ENCODE peak calls at places on chromosomes 5 and 9, in seven cellular contexts. One of them, this sample, is unnamed.

GRCh38 chr9:16180546-16180945 is 627.7 kb downstream of the CCDC171 start:
- DNase-seq in lower lobe of right lung: no peak
- DNase-seq in left ventricle myocardium inferior: no peak
- DNase-seq in IMR-90: peak
- DNase-seq in glutamatergic neuron: no peak
- DNase-seq in lung: no peak
- DNase-seq in fibroblast of pulmonary artery: peak
- DNase-seq in this sample: no peak

GRCh38 chr9:69945671-69946141 is 97.9 kb upstream of the MAMDC2 start:
- DNase-seq in lower lobe of right lung: peak
- DNase-seq in left ventricle myocardium inferior: peak
- DNase-seq in IMR-90: peak
- DNase-seq in glutamatergic neuron: no peak
- DNase-seq in lung: peak
- DNase-seq in fibroblast of pulmonary artery: peak
- DNase-seq in this sample: no peak

GRCh38 chr5:135489466-135490244 is 37.5 kb upstream of the TIFAB start:
- DNase-seq in lower lobe of right lung: no peak
- DNase-seq in left ventricle myocardium inferior: no peak
- DNase-seq in IMR-90: no peak
- DNase-seq in glutamatergic neuron: peak
- DNase-seq in lung: no peak
- DNase-seq in fibroblast of pulmonary artery: no peak
- DNase-seq in this sample: no peak

GRCh38 chr9:92147854-92148184 is 32.6 kb upstream of the SPTLC1 start:
- DNase-seq in lower lobe of right lung: no peak
- DNase-seq in left ventricle myocardium inferior: no peak
- DNase-seq in IMR-90: no peak
- DNase-seq in glutamatergic neuron: no peak
- DNase-seq in lung: no peak
- DNase-seq in fibroblast of pulmonary artery: peak
- DNase-seq in this sample: no peak

GRCh38 chr5:173793677-173794570 is 94.2 kb upstream of the CPEB4 start:
- DNase-seq in lower lobe of right lung: peak
- DNase-seq in left ventricle myocardium inferior: no peak
- DNase-seq in IMR-90: no peak
- DNase-seq in glutamatergic neuron: no peak
- DNase-seq in lung: no peak
- DNase-seq in fibroblast of pulmonary artery: no peak
- DNase-seq in this sample: no peak

GRCh38 chr5:53302524-53302923 is 177.9 kb upstream of the FST start:
- DNase-seq in lower lobe of right lung: no peak
- DNase-seq in left ventricle myocardium inferior: no peak
- DNase-seq in IMR-90: peak
- DNase-seq in glutamatergic neuron: no peak
- DNase-seq in lung: no peak
- DNase-seq in fibroblast of pulmonary artery: peak
- DNase-seq in this sample: no peak

GRCh38 chr5:76402880-76403712 is at the start of gene IQGAP2:
- DNase-seq in lower lobe of right lung: peak
- DNase-seq in left ventricle myocardium inferior: peak
- DNase-seq in IMR-90: peak
- DNase-seq in glutamatergic neuron: peak
- DNase-seq in lung: peak
- DNase-seq in fibroblast of pulmonary artery: peak
- DNase-seq in this sample: peak

GRCh38 chr9:92276223-92277007 is 17.1 kb downstream of the IARS1 start:
- DNase-seq in lower lobe of right lung: no peak
- DNase-seq in left ventricle myocardium inferior: no peak
- DNase-seq in IMR-90: no peak
- DNase-seq in glutamatergic neuron: no peak
- DNase-seq in lung: no peak
- DNase-seq in fibroblast of pulmonary artery: no peak
- DNase-seq in this sample: peak

GRCh38 chr5:525916-526315 is 1.7 kb upstream of the SLC9A3 start:
- DNase-seq in lower lobe of right lung: peak
- DNase-seq in left ventricle myocardium inferior: no peak
- DNase-seq in IMR-90: no peak
- DNase-seq in glutamatergic neuron: peak
- DNase-seq in lung: no peak
- DNase-seq in fibroblast of pulmonary artery: no peak
- DNase-seq in this sample: no peak

GRCh38 chr5:84379749-84380148 is 4.9 kb downstream of the EDIL3 start:
- DNase-seq in lower lobe of right lung: no peak
- DNase-seq in left ventricle myocardium inferior: no peak
- DNase-seq in IMR-90: peak
- DNase-seq in glutamatergic neuron: no peak
- DNase-seq in lung: no peak
- DNase-seq in fibroblast of pulmonary artery: peak
- DNase-seq in this sample: no peak

GRCh38 chr9:100126423-100126822 is 27.4 kb downstream of the INVS start:
- DNase-seq in lower lobe of right lung: no peak
- DNase-seq in left ventricle myocardium inferior: no peak
- DNase-seq in IMR-90: no peak
- DNase-seq in glutamatergic neuron: no peak
- DNase-seq in lung: no peak
- DNase-seq in fibroblast of pulmonary artery: no peak
- DNase-seq in this sample: no peak

GRCh38 chr5:142769251-142769792 is 855 bp upstream of the ARHGAP26 start:
- DNase-seq in lower lobe of right lung: no peak
- DNase-seq in left ventricle myocardium inferior: no peak
- DNase-seq in IMR-90: no peak
- DNase-seq in glutamatergic neuron: peak
- DNase-seq in lung: no peak
- DNase-seq in fibroblast of pulmonary artery: no peak
- DNase-seq in this sample: no peak

GRCh38 chr9:130201399-130201873 is 29.2 kb downstream of the NCS1 start:
- DNase-seq in lower lobe of right lung: no peak
- DNase-seq in left ventricle myocardium inferior: no peak
- DNase-seq in IMR-90: no peak
- DNase-seq in glutamatergic neuron: no peak
- DNase-seq in lung: no peak
- DNase-seq in fibroblast of pulmonary artery: no peak
- DNase-seq in this sample: no peak

GRCh38 chr9:108444400-108445358 is 411.1 kb downstream of the ACTL7B start:
- DNase-seq in lower lobe of right lung: no peak
- DNase-seq in left ventricle myocardium inferior: no peak
- DNase-seq in IMR-90: peak
- DNase-seq in glutamatergic neuron: no peak
- DNase-seq in lung: no peak
- DNase-seq in fibroblast of pulmonary artery: peak
- DNase-seq in this sample: no peak

GRCh38 chr5:55062039-55062779 is 38.2 kb downstream of the GZMK start:
- DNase-seq in lower lobe of right lung: no peak
- DNase-seq in left ventricle myocardium inferior: no peak
- DNase-seq in IMR-90: no peak
- DNase-seq in glutamatergic neuron: no peak
- DNase-seq in lung: no peak
- DNase-seq in fibroblast of pulmonary artery: no peak
- DNase-seq in this sample: no peak

GRCh38 chr5:53323511-53323910 is 156.9 kb upstream of the FST start:
- DNase-seq in lower lobe of right lung: no peak
- DNase-seq in left ventricle myocardium inferior: no peak
- DNase-seq in IMR-90: no peak
- DNase-seq in glutamatergic neuron: no peak
- DNase-seq in lung: no peak
- DNase-seq in fibroblast of pulmonary artery: no peak
- DNase-seq in this sample: no peak

GRCh38 chr5:148820778-148821395 is 5.5 kb upstream of the ADRB2 start:
- DNase-seq in lower lobe of right lung: no peak
- DNase-seq in left ventricle myocardium inferior: no peak
- DNase-seq in IMR-90: peak
- DNase-seq in glutamatergic neuron: peak
- DNase-seq in lung: no peak
- DNase-seq in fibroblast of pulmonary artery: peak
- DNase-seq in this sample: peak

DNA sequence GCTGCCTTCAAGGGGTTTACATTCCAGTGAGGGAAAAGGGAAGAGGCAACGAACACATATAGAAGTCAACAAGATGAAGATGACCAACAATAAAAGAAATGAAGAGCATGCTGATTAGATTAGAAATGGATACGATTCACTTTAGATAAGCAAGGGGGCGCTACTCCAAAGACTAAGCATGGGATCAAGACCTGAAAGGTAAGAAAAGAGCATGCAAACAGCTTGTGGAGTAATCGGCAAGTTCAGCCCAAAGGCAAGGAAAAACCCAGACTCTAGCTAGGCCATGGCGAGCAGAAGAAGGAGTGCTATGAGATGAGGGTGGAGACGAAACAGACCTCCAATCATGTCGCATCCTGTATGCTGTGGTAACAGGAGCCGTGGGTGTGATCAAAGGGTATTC is 124.4 kb downstream of the FANCC start:
- DNase-seq in lower lobe of right lung: no peak
- DNase-seq in left ventricle myocardium inferior: no peak
- DNase-seq in IMR-90: no peak
- DNase-seq in glutamatergic neuron: no peak
- DNase-seq in lung: no peak
- DNase-seq in fibroblast of pulmonary artery: no peak
- DNase-seq in this sample: no peak
- TF ChIP-seq CTCF in lower lobe of right lung: no peak
- TF ChIP-seq CTCF in left ventricle myocardium inferior: no peak
- TF ChIP-seq CTCF in IMR-90: no peak
- TF ChIP-seq CTCF in glutamatergic neuron: peak
- TF ChIP-seq CTCF in lung: no peak
- TF ChIP-seq CTCF in fibroblast of pulmonary artery: no peak
- TF ChIP-seq CTCF in this sample: no peak

GRCh38 chr5:42995152-42995751 is 44.9 kb downstream of the ANXA2R start:
- DNase-seq in lower lobe of right lung: no peak
- DNase-seq in left ventricle myocardium inferior: no peak
- DNase-seq in IMR-90: peak
- DNase-seq in glutamatergic neuron: no peak
- DNase-seq in lung: no peak
- DNase-seq in fibroblast of pulmonary artery: peak
- DNase-seq in this sample: no peak
- TF ChIP-seq CTCF in lower lobe of right lung: no peak
- TF ChIP-seq CTCF in left ventricle myocardium inferior: peak
- TF ChIP-seq CTCF in IMR-90: no peak
- TF ChIP-seq CTCF in glutamatergic neuron: peak
- TF ChIP-seq CTCF in lung: no peak
- TF ChIP-seq CTCF in fibroblast of pulmonary artery: no peak
- TF ChIP-seq CTCF in this sample: peak

DNA sequence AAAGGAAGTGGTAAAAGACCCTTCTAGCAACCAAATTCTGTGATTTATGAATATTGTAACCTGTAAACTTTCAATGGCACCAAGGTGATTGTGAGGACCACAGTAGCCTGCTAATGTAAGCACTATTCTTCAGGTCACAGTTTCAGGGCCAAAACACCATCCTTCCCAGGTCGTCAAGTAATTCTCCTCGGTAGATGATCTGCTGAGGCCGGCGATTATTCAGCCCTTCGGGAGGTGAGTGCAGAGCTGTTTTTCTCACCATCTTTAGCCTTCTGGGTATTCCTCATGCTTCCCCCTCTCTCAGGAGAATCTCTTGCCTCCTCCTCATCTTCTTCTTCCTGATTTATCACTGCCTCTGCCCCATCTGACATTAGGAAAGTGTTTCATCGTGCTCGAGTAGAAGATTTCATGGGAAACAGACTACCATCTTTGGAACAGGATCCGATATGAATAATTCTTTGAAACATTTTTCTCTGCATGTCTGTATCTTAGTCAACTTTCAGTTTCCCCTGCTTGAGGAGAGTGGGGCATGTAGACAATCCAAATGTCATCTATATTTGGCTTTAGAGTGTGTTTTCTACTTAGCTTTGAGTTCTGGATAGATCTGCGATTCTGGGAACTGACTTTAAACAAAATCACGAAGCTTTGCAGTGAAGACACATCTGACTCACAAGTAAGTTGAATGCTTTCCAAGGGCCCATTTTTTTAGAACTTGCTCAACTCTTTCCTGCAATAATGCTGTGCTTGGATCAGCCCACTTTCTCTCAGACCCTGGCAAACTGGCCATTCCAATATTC is 173.9 kb downstream of the AOPEP start:
- DNase-seq in lower lobe of right lung: no peak
- DNase-seq in left ventricle myocardium inferior: no peak
- DNase-seq in IMR-90: peak
- DNase-seq in glutamatergic neuron: no peak
- DNase-seq in lung: no peak
- DNase-seq in fibroblast of pulmonary artery: peak
- DNase-seq in this sample: no peak
- TF ChIP-seq CTCF in lower lobe of right lung: no peak
- TF ChIP-seq CTCF in left ventricle myocardium inferior: no peak
- TF ChIP-seq CTCF in IMR-90: no peak
- TF ChIP-seq CTCF in glutamatergic neuron: no peak
- TF ChIP-seq CTCF in lung: no peak
- TF ChIP-seq CTCF in fibroblast of pulmonary artery: no peak
- TF ChIP-seq CTCF in this sample: no peak

DNA sequence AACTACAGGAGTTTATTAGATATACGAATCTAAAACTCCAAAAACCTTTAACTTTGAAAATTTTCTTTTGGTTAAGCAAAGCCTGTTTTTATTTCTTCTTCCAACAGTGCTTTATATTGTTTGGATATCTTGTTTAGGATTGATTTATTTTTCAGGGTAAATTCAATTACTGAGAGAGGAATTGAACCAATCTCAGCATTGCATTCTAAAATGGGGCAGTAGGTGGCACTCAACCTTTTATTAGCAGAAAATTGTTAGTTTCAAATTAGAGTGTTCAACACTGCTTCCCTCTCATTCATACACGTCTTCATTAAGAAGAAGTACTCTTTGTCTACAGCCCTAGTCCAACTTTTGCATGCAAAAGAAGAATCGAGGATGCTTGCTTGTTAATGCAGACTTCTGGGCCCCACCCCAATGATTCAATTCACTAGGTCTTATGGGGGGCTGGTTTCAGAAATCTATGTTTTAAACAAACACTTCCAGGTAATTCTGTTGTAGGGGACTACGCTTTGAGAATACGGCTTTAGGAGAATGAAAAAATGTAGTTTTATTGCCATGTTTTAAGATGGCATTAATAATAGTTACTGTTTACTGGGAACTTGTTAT is 26.6 kb downstream of the MRPL22 start:
- DNase-seq in lower lobe of right lung: no peak
- DNase-seq in left ventricle myocardium inferior: no peak
- DNase-seq in IMR-90: peak
- DNase-seq in glutamatergic neuron: no peak
- DNase-seq in lung: no peak
- DNase-seq in fibroblast of pulmonary artery: peak
- DNase-seq in this sample: peak
- TF ChIP-seq CTCF in lower lobe of right lung: peak
- TF ChIP-seq CTCF in left ventricle myocardium inferior: peak
- TF ChIP-seq CTCF in IMR-90: peak
- TF ChIP-seq CTCF in glutamatergic neuron: peak
- TF ChIP-seq CTCF in lung: peak
- TF ChIP-seq CTCF in fibroblast of pulmonary artery: peak
- TF ChIP-seq CTCF in this sample: peak

GRCh38 chr5:16457451-16457850 is 8.1 kb downstream of the ZNF622 start:
- DNase-seq in lower lobe of right lung: no peak
- DNase-seq in left ventricle myocardium inferior: no peak
- DNase-seq in IMR-90: no peak
- DNase-seq in glutamatergic neuron: no peak
- DNase-seq in lung: no peak
- DNase-seq in fibroblast of pulmonary artery: no peak
- DNase-seq in this sample: no peak
- TF ChIP-seq CTCF in lower lobe of right lung: no peak
- TF ChIP-seq CTCF in left ventricle myocardium inferior: peak
- TF ChIP-seq CTCF in IMR-90: no peak
- TF ChIP-seq CTCF in glutamatergic neuron: no peak
- TF ChIP-seq CTCF in lung: no peak
- TF ChIP-seq CTCF in fibroblast of pulmonary artery: peak
- TF ChIP-seq CTCF in this sample: no peak

This sample was measured in endothelial cell.